ENCODE peak calls at places on chromosomes 12 and 14, in five cellular contexts. One of them, this sample, is unnamed.

GRCh38 chr14:77303417-77304156 is 17.1 kb downstream of the POMT2 start:
- DNase-seq in HCT116: peak
- DNase-seq in endothelial cell of umbilical vein: peak
- DNase-seq in A549: peak
- DNase-seq in WTC11: no peak
- DNase-seq in this sample: peak

GRCh38 chr12:51914034-51914923 is 7.0 kb downstream of the ACVRL1 start:
- DNase-seq in HCT116: no peak
- DNase-seq in endothelial cell of umbilical vein: no peak
- DNase-seq in A549: no peak
- DNase-seq in WTC11: no peak
- DNase-seq in this sample: no peak

GRCh38 chr14:57714487-57714899 is 151.4 kb downstream of the SLC35F4 start:
- DNase-seq in HCT116: no peak
- DNase-seq in endothelial cell of umbilical vein: no peak
- DNase-seq in WTC11: no peak
- DNase-seq in A549: no peak
- DNase-seq in this sample: no peak

GRCh38 chr14:22452330-22452729 is 136.7 kb downstream of the DAD1 start:
- DNase-seq in HCT116: no peak
- DNase-seq in WTC11: no peak
- DNase-seq in A549: no peak
- DNase-seq in endothelial cell of umbilical vein: no peak
- DNase-seq in this sample: no peak

GRCh38 chr14:91983571-91983970 is 36.1 kb upstream of the FBLN5 start:
- DNase-seq in HCT116: no peak
- DNase-seq in A549: no peak
- DNase-seq in WTC11: no peak
- DNase-seq in endothelial cell of umbilical vein: peak
- DNase-seq in this sample: no peak

GRCh38 chr12:55797068-55797467 is 20.5 kb downstream of the SARNP start:
- DNase-seq in endothelial cell of umbilical vein: peak
- DNase-seq in HCT116: peak
- DNase-seq in WTC11: peak
- DNase-seq in A549: peak
- DNase-seq in this sample: peak

GRCh38 chr12:120534703-120535655 is 823 bp downstream of the RNF10 start:
- DNase-seq in HCT116: no peak
- DNase-seq in A549: peak
- DNase-seq in endothelial cell of umbilical vein: peak
- DNase-seq in WTC11: peak
- DNase-seq in this sample: peak

GRCh38 chr12:10196210-10196609 is 16.5 kb upstream of the GABARAPL1 start:
- DNase-seq in A549: no peak
- DNase-seq in HCT116: no peak
- DNase-seq in endothelial cell of umbilical vein: no peak
- DNase-seq in WTC11: no peak
- DNase-seq in this sample: peak

GRCh38 chr14:51035611-51036192 is 59.2 kb downstream of the TRIM9 start:
- DNase-seq in A549: peak
- DNase-seq in endothelial cell of umbilical vein: no peak
- DNase-seq in HCT116: no peak
- DNase-seq in WTC11: no peak
- DNase-seq in this sample: no peak

GRCh38 chr12:54009171-54010052 is 627 bp downstream of the HOXC8 start:
- DNase-seq in A549: peak
- DNase-seq in endothelial cell of umbilical vein: no peak
- DNase-seq in HCT116: no peak
- DNase-seq in WTC11: no peak
- DNase-seq in this sample: peak

GRCh38 chr12:64737539-64737938 is 21.7 kb downstream of the GNS start:
- DNase-seq in A549: no peak
- DNase-seq in WTC11: no peak
- DNase-seq in endothelial cell of umbilical vein: no peak
- DNase-seq in HCT116: peak
- DNase-seq in this sample: no peak

GRCh38 chr12:288687-289086 is 26.1 kb upstream of the SLC6A13 start:
- DNase-seq in A549: peak
- DNase-seq in HCT116: no peak
- DNase-seq in WTC11: no peak
- DNase-seq in endothelial cell of umbilical vein: no peak
- DNase-seq in this sample: no peak
- TF ChIP-seq MAX in A549: no peak
- TF ChIP-seq MAX in HCT116: no peak
- TF ChIP-seq MAX in WTC11: no peak
- TF ChIP-seq MAX in endothelial cell of umbilical vein: no peak
- TF ChIP-seq MAX in this sample: no peak

GRCh38 chr14:69891422-69891821 is 12.2 kb downstream of the SMOC1 start:
- DNase-seq in endothelial cell of umbilical vein: no peak
- DNase-seq in WTC11: peak
- DNase-seq in HCT116: no peak
- DNase-seq in A549: no peak
- DNase-seq in this sample: no peak
- TF ChIP-seq MAX in endothelial cell of umbilical vein: no peak
- TF ChIP-seq MAX in WTC11: no peak
- TF ChIP-seq MAX in HCT116: no peak
- TF ChIP-seq MAX in A549: no peak
- TF ChIP-seq MAX in this sample: no peak

GRCh38 chr14:105087308-105087962 is 22.2 kb upstream of the GPR132 start:
- DNase-seq in HCT116: no peak
- DNase-seq in A549: peak
- DNase-seq in endothelial cell of umbilical vein: no peak
- DNase-seq in WTC11: no peak
- DNase-seq in this sample: no peak

GRCh38 chr14:105087963-105088811 is 23.0 kb upstream of the GPR132 start:
- DNase-seq in endothelial cell of umbilical vein: no peak
- DNase-seq in HCT116: no peak
- DNase-seq in A549: peak
- DNase-seq in WTC11: peak
- DNase-seq in this sample: peak

GRCh38 chr14:105089746-105090492 is 24.7 kb upstream of the GPR132 start:
- DNase-seq in WTC11: no peak
- DNase-seq in HCT116: no peak
- DNase-seq in endothelial cell of umbilical vein: no peak
- DNase-seq in A549: peak
- DNase-seq in this sample: no peak

GRCh38 chr14:105090493-105091334 is 25.5 kb upstream of the GPR132 start:
- DNase-seq in HCT116: peak
- DNase-seq in endothelial cell of umbilical vein: peak
- DNase-seq in WTC11: peak
- DNase-seq in A549: peak
- DNase-seq in this sample: peak

DNA sequence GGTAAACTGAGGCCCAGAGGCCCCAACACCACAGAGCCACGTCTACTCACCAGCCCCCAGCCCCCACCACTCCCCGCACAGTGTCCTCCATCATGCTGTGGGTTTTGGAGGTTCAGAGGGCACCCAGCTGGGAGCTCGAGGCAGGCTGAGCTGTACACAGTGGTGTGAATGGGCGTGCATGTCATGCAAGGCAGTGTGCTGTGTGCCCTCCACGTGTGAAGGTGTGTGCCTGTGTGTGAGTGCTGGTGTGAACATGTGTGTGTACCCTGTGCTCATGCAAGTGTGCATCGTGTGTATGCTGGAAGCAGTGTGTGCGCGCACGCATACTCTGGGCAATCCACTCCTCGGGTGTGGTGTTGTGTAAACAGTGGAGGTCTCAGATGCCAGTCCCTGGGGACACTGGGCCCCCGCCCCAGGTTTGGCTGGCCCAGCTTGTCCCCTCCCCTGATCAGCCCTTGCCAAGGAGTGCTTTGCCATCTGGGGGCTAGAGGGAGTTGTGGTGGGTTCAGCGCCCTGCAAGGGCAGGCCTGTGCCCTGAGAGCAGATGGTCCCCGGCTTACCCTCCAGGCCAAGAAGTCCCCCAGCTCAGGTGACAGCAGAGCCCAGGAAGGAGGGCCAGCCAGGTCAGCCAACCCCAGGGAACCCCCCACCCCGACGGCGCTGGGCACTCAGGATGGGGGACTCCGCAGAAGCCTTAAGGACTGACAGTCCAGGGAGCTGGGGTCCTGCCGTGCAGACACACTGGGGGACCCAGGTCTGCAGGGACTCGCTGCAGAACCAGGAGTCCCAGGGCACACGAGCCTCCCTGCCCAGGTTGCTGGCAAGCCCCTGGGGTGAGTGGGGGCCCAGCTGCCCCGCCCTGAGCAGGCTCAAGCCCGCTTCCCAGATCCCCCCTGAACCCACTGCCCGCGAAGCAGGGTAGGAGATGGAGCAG is 23.8 kb upstream of the GPR132 start:
- DNase-seq in HCT116: no peak
- DNase-seq in A549: peak
- DNase-seq in WTC11: no peak
- DNase-seq in endothelial cell of umbilical vein: no peak
- DNase-seq in this sample: no peak
- TF ChIP-seq MAX in HCT116: no peak
- TF ChIP-seq MAX in A549: peak
- TF ChIP-seq MAX in WTC11: no peak
- TF ChIP-seq MAX in endothelial cell of umbilical vein: no peak
- TF ChIP-seq MAX in this sample: no peak

GRCh38 chr14:64293976-64294671 is at the start of gene ESR2:
- DNase-seq in endothelial cell of umbilical vein: peak
- DNase-seq in WTC11: peak
- DNase-seq in HCT116: no peak
- DNase-seq in A549: peak
- DNase-seq in this sample: no peak
- TF ChIP-seq MAX in endothelial cell of umbilical vein: peak
- TF ChIP-seq MAX in WTC11: peak
- TF ChIP-seq MAX in HCT116: no peak
- TF ChIP-seq MAX in A549: no peak
- TF ChIP-seq MAX in this sample: no peak

GRCh38 chr12:12927211-12928079 is 24.5 kb downstream of the GPRC5D start:
- DNase-seq in A549: peak
- DNase-seq in endothelial cell of umbilical vein: peak
- DNase-seq in WTC11: no peak
- DNase-seq in HCT116: peak
- DNase-seq in this sample: no peak
- TF ChIP-seq MAX in A549: peak
- TF ChIP-seq MAX in endothelial cell of umbilical vein: peak
- TF ChIP-seq MAX in WTC11: no peak
- TF ChIP-seq MAX in HCT116: no peak
- TF ChIP-seq MAX in this sample: no peak

This sample was measured in NB4.